ENCODE peak calls at places on chromosomes 16 and 17, in nine cellular contexts. O is WERI-Rb-1, J is BJ, T is body of pancreas, Q is lower leg skin, P is fibroblast of mammary gland, B is GM12865, I is HCT116, D is fibroblast of the aortic adventitia. X is an unnamed sample.

GRCh38 chr17:14405189-14405588 is 104.3 kb downstream of the HS3ST3B1 start:
- DNase-seq in O (no peak), J (no peak), T (no peak), Q (no peak), P (no peak), B (no peak), I (no peak), D (no peak), X (no peak)

GRCh38 chr16:86432691-86433090 is 77.6 kb upstream of the FOXF1 start:
- DNase-seq in O (peak; percentile 70), J (no peak), T (no peak), Q (no peak), P (no peak), B (no peak), I (no peak), D (peak; percentile 32), X (no peak)

GRCh38 chr17:38636054-38636453 is 30.3 kb upstream of the SRCIN1 start:
- DNase-seq in O (no peak), J (no peak), T (no peak), Q (peak; percentile 43), P (no peak), B (no peak), I (no peak), D (no peak), X (no peak)

GRCh38 chr16:54748611-54749190 is 182.0 kb upstream of the IRX5 start:
- DNase-seq in O (no peak), J (no peak), T (no peak), Q (no peak), P (no peak), B (no peak), I (no peak), D (no peak), X (no peak)

GRCh38 chr17:1562178-1562643 is 381 bp downstream of the PITPNA start:
- DNase-seq in O (peak; percentile 42), J (no peak), T (no peak), Q (peak; percentile 91), P (peak; percentile 20), B (no peak), I (no peak), D (no peak), X (peak; percentile 14)

GRCh38 chr17:38727661-38728220 is 2.4 kb upstream of the CISD3 start:
- DNase-seq in O (no peak), J (no peak), T (no peak), Q (no peak), P (no peak), B (peak; percentile 39), I (no peak), D (no peak), X (no peak)

GRCh38 chr16:68764866-68765265 is 27.8 kb downstream of the CDH1 start:
- DNase-seq in O (no peak), J (no peak), T (no peak), Q (no peak), P (no peak), B (peak; percentile 59), I (no peak), D (no peak), X (peak; percentile 23)

GRCh38 chr17:51653902-51654301 is 393.6 kb downstream of the UTP18 start:
- DNase-seq in O (no peak), J (no peak), T (no peak), Q (no peak), P (no peak), B (no peak), I (no peak), D (no peak), X (no peak)

GRCh38 chr17:17839792-17840707 is 3.3 kb upstream of the SREBF1 start:
- DNase-seq in O (peak; percentile 86), J (peak; percentile 44), T (peak; percentile 95), Q (peak; percentile 97), P (peak; percentile 90), B (peak; percentile 91), I (peak; percentile 69), D (peak; percentile 85), X (peak; percentile 87)

GRCh38 chr16:70290949-70291519 is 1.7 kb upstream of the AARS1 start:
- DNase-seq in O (no peak), J (no peak), T (no peak), Q (no peak), P (no peak), B (no peak), I (no peak), D (no peak), X (no peak)

GRCh38 chr16:66561381-66562080 is 4.7 kb upstream of the CMTM1 start:
- DNase-seq in O (no peak), J (no peak), T (no peak), Q (no peak), P (no peak), B (no peak), I (no peak), D (no peak), X (no peak)

GRCh38 chr16:72203401-72203800 is 31.4 kb upstream of the PMFBP1 start:
- DNase-seq in O (no peak), J (no peak), T (peak; percentile 62), Q (peak; percentile 82), P (peak; percentile 56), B (peak; percentile 76), I (no peak), D (peak; percentile 18), X (peak; percentile 47)

GRCh38 chr16:2973081-2973480 is 3.9 kb downstream of the PAQR4 start:
- DNase-seq in O (no peak), J (no peak), T (no peak), Q (no peak), P (no peak), B (no peak), I (no peak), D (no peak), X (no peak)

GRCh38 chr16:2970563-2970962 is 1.4 kb downstream of the PAQR4 start:
- DNase-seq in O (no peak), J (no peak), T (no peak), Q (no peak), P (no peak), B (no peak), I (no peak), D (no peak), X (no peak)

GRCh38 chr16:2971134-2971984 is 2.2 kb downstream of the PAQR4 start:
- DNase-seq in O (no peak), J (no peak), T (no peak), Q (no peak), P (no peak), B (no peak), I (no peak), D (no peak), X (no peak)

GRCh38 chr16:2973605-2974318 is 4.6 kb downstream of the PAQR4 start:
- DNase-seq in O (no peak), J (no peak), T (no peak), Q (no peak), P (no peak), B (no peak), I (no peak), D (no peak), X (no peak)

DNA sequence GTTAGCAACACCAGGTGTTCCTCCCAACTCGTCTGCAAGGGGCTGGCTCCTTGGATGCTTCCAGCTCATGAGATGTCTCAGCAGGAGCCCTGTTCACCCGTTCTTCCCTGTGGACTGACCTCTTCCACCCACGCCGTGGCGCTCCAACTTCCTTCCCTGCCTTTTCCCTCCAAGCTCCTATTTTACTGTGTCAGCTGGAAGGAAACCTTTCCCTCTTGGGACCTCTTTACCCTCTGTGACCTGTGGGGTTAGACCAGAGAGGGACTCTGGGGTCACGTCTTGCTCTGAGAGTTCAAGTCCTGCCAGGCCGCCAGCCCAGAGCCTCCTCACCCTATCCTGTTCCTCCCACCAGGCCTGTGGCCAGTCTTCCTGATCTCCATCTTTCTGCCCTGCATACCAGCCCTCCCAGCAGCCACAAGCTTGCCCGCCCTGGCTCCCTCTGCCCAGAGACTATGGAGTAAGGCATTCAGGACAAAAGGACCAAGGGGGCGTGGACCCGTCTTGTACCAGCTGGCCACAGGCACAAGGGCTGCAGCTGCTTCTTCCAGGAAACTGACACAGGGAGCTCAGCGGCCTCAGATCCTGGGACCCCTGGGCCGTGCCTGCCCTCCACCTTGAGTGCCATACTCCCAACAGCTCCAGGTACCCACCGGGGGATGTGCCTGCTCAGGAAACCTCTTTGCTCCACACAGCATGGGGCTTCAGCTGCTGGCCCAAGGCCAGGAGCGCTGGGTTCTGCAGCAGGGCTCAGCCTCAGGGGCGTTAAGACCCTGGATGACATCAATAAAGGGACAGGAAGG is 3.0 kb downstream of the PAQR4 start:
- DNase-seq in O (no peak), J (no peak), T (no peak), Q (no peak), P (no peak), B (no peak), I (no peak), D (no peak), X (no peak)
- H3K4me3 ChIP-seq in O (no peak overlapping the region), J (no peak overlapping the region), T (no peak overlapping the region), Q (no peak overlapping the region), P (no peak overlapping the region), B (no peak overlapping the region), I (no peak overlapping the region), D (no peak overlapping the region), X (no peak overlapping the region)

GRCh38 chr16:47928008-47928407 is 227.8 kb downstream of the ABCC12 start:
- DNase-seq in O (peak; percentile 32), J (no peak), T (no peak), Q (no peak), P (peak; percentile 7), B (peak; percentile 17), I (peak; percentile 24), D (no peak), X (no peak)
- TF ChIP-seq CTCF in O (peak; percentile 20), J (no peak), T (no peak), Q (no peak), P (no peak), B (no peak), I (no peak), D (no peak), X (no peak)

GRCh38 chr17:78123258-78123929 is 5.2 kb downstream of the TMC6 start:
- DNase-seq in O (no peak), J (no peak), T (no peak), Q (no peak), P (no peak), B (no peak), I (no peak), D (no peak), X (no peak)

GRCh38 chr17:78122991-78123249 is 5.6 kb downstream of the TMC6 start:
- DNase-seq in O (no peak), J (no peak), T (no peak), Q (no peak), P (no peak), B (no peak), I (no peak), D (no peak), X (no peak)

GRCh38 chr17:78124836-78125137 is 3.8 kb downstream of the TMC6 start:
- DNase-seq in O (no peak), J (no peak), T (no peak), Q (no peak), P (no peak), B (no peak), I (no peak), D (no peak), X (no peak)

GRCh38 chr17:78125138-78125913 is 3.2 kb downstream of the TMC6 start:
- DNase-seq in O (no peak), J (no peak), T (no peak), Q (no peak), P (no peak), B (peak; percentile 67), I (no peak), D (no peak), X (no peak)

GRCh38 chr17:78124081-78124835 is 4.3 kb downstream of the TMC6 start:
- DNase-seq in O (no peak), J (no peak), T (no peak), Q (no peak), P (no peak), B (peak; percentile 89), I (no peak), D (no peak), X (no peak)
- H3K4me3 ChIP-seq in O (no peak overlapping the region), J (no peak overlapping the region), T (no peak overlapping the region), Q (no peak overlapping the region), P (no peak overlapping the region), B (peak overlapping the region; percentile 87), I (no peak overlapping the region), D (no peak overlapping the region), X (no peak overlapping the region)

GRCh38 chr17:81429813-81430510 is 34.7 kb downstream of the BAHCC1 start:
- DNase-seq in O (no peak), J (no peak), T (peak; percentile 45), Q (no peak), P (peak; percentile 44), B (no peak), I (no peak), D (peak; percentile 55), X (peak; percentile 57)
- TF ChIP-seq CTCF in O (peak; percentile 26), J (no peak), T (no peak), Q (no peak), P (no peak), B (peak; percentile 9), I (peak; percentile 3), D (peak; percentile 35), X (peak; percentile 35)

X was measured in choroid plexus epithelial cell.